ENCODE peak calls at places on chromosomes 6 and 20, in ten cellular contexts. N, W, H, O, P, U, L, I, T and C are unnamed samples.

GRCh38 chr6:14270925-14271791 is 153.6 kb downstream of the CD83 start:
- DNase-seq in N (no peak), T (peak), P (no peak), H (peak), O (peak), L (no peak), U (no peak), W (peak), I (no peak), C (no peak)

GRCh38 chr20:50460608-50461268 is 49.4 kb upstream of the PTPN1 start:
- DNase-seq in O (peak), L (peak), P (peak), T (peak), N (peak), U (peak), W (peak), H (peak), I (peak), C (peak)

GRCh38 chr20:44900231-44900854 is 9.5 kb upstream of the PABPC1L start:
- DNase-seq in H (no peak), O (no peak), T (no peak), W (no peak), I (no peak), L (no peak), U (no peak), P (no peak), N (no peak), C (no peak)

GRCh38 chr6:158703840-158704822 is 54.3 kb downstream of the SYTL3 start:
- DNase-seq in N (peak), L (peak), U (peak), W (peak), O (peak), T (peak), I (peak), P (peak), H (peak), C (no peak)

GRCh38 chr6:114084327-114084890 is 113.5 kb upstream of the HDAC2 start:
- DNase-seq in W (peak), N (no peak), L (no peak), O (no peak), I (no peak), U (no peak), T (no peak), H (no peak), P (no peak), C (no peak)

GRCh38 chr6:144334150-144334708 is 49.1 kb downstream of the UTRN start:
- DNase-seq in U (no peak), O (no peak), T (peak), H (no peak), P (peak), I (peak), W (no peak), L (peak), N (peak), C (no peak)

GRCh38 chr6:34068462-34069044 is 77.3 kb downstream of the GRM4 start:
- DNase-seq in N (no peak), P (no peak), U (no peak), T (no peak), H (no peak), I (no peak), L (no peak), W (no peak), O (no peak), C (no peak)

GRCh38 chr6:2858678-2859324 is 17.1 kb upstream of the SERPINB1 start:
- DNase-seq in T (peak), I (peak), W (no peak), U (no peak), P (no peak), O (no peak), L (peak), N (no peak), H (no peak), C (no peak)

GRCh38 chr6:19368511-19368910 is 468.7 kb upstream of the ID4 start:
- DNase-seq in W (peak), I (no peak), O (no peak), L (no peak), H (no peak), U (no peak), P (no peak), N (no peak), T (no peak), C (no peak)

GRCh38 chr6:153125032-153125431 is 6.0 kb downstream of the RGS17 start:
- DNase-seq in N (no peak), O (no peak), T (no peak), P (peak), H (no peak), L (no peak), I (no peak), U (no peak), W (no peak), C (no peak)

GRCh38 chr6:126640921-126641320 is 301.0 kb downstream of the CENPW start:
- DNase-seq in L (no peak), H (no peak), O (no peak), W (no peak), P (no peak), I (no peak), N (no peak), T (no peak), U (no peak), C (no peak)

GRCh38 chr6:98657764-98658163 is 176.6 kb upstream of the POU3F2 start:
- DNase-seq in L (no peak), P (no peak), T (no peak), W (peak), N (no peak), U (no peak), O (peak), H (peak), I (no peak), C (peak)

GRCh38 chr20:48215536-48215935 is 430.3 kb upstream of the SULF2 start:
- DNase-seq in L (no peak), P (no peak), H (no peak), T (no peak), O (no peak), I (no peak), W (no peak), U (no peak), N (no peak), C (no peak)

GRCh38 chr6:87082160-87082721 is 12.7 kb downstream of the CGA start:
- DNase-seq in N (no peak), I (no peak), U (no peak), T (no peak), H (no peak), O (no peak), P (no peak), L (no peak), W (no peak), C (no peak)